ENCODE peak calls at places on chromosomes 7 and 10, in seven cellular contexts. R, I, L, G, N, M and H are unnamed samples.

GRCh38 chr7:5360451-5360850 is 63.2 kb downstream of the TNRC18 start:
- DNase-seq in L (no peak), I (no peak), N (peak; percentile 29), R (no peak), G (no peak), M (no peak), H (no peak)

GRCh38 chr7:27212587-27213149 is 12.8 kb upstream of the HOXA13 start:
- DNase-seq in R (no peak), I (no peak), G (no peak), L (no peak), N (no peak), M (no peak), H (no peak)

GRCh38 chr7:130114374-130114773 is 44.0 kb downstream of the KLHDC10 start:
- DNase-seq in L (no peak), M (no peak), R (no peak), I (no peak), G (no peak), N (no peak), H (no peak)

GRCh38 chr10:15439381-15439837 is 68.3 kb upstream of the FAM171A1 start:
- DNase-seq in I (peak; percentile 55), N (peak; percentile 19), M (peak; percentile 81), L (no peak), R (no peak), G (no peak), H (peak; percentile 3)

GRCh38 chr7:96708872-96709271 is 774 bp downstream of the SEM1 start:
- DNase-seq in G (no peak), M (no peak), I (peak; percentile 67), N (no peak), R (no peak), L (no peak), H (no peak)

GRCh38 chr7:31540786-31541185 is 26.9 kb downstream of the ITPRID1 start:
- DNase-seq in L (no peak), G (no peak), N (no peak), I (no peak), R (no peak), M (no peak), H (no peak)

GRCh38 chr7:104185346-104185745 is 22.5 kb downstream of the ORC5 start:
- DNase-seq in N (no peak), L (no peak), R (no peak), I (no peak), M (no peak), G (no peak), H (no peak)

GRCh38 chr10:25604591-25604990 is 329.4 kb upstream of the MYO3A start:
- DNase-seq in I (no peak), R (no peak), G (no peak), M (no peak), L (no peak), N (no peak), H (no peak)

GRCh38 chr10:31770307-31770902 is 158.2 kb downstream of the ARHGAP12 start:
- DNase-seq in R (peak; percentile 33), M (no peak), N (peak; percentile 55), L (no peak), G (no peak), I (peak; percentile 39), H (no peak)

GRCh38 chr10:28722065-28722803 is 44.9 kb downstream of the BAMBI start:
- DNase-seq in L (no peak), M (peak; percentile 34), N (peak; percentile 8), R (no peak), G (peak; percentile 10), I (no peak), H (no peak)

GRCh38 chr10:117562896-117563737 is 20.6 kb downstream of the EMX2 start:
- DNase-seq in N (no peak), L (no peak), G (no peak), M (no peak), R (no peak), I (no peak), H (no peak)

GRCh38 chr10:71511206-71511605 is 114.5 kb downstream of the CDH23 start:
- DNase-seq in L (no peak), R (no peak), N (no peak), M (no peak), I (no peak), G (no peak), H (no peak)

GRCh38 chr10:58438340-58438739 is 53.1 kb downstream of the TFAM start:
- DNase-seq in R (no peak), M (no peak), N (no peak), L (no peak), G (no peak), I (no peak), H (peak; percentile 14)

GRCh38 chr7:18430810-18431209 is 64.7 kb upstream of the HDAC9 start:
- DNase-seq in M (no peak), G (no peak), N (no peak), I (no peak), L (no peak), R (no peak), H (no peak)